ENCODE peak calls at places on chromosome 10, in seven cellular contexts. J is CD4-positive, alpha-beta T cell; I is AG09319; R is AG08395; C is dorsolateral prefrontal cortex; Z is transverse colon; W is erythroblast. M is an unnamed sample.
A peak's percentile ranks its signal among the peaks of the same experiment; 100 is the strongest.

GRCh38 chr10:121188005-121188404 is 336.8 kb downstream of the WDR11 start:
- DNase-seq in R (no peak), I (no peak), J (no peak), Z (peak; percentile 28), C (peak; percentile 41), W (no peak), M (no peak)

GRCh38 chr10:121910673-121911420 is 17.0 kb downstream of the ATE1 start:
- DNase-seq in Z (no peak), I (no peak), R (peak; percentile 12), W (peak; percentile 40), J (no peak), C (no peak), M (no peak)

GRCh38 chr10:117365612-117366011 is 9.6 kb downstream of the PDZD8 start:
- DNase-seq in I (no peak), J (no peak), Z (peak; percentile 36), C (no peak), W (peak; percentile 18), R (no peak), M (no peak)

GRCh38 chr10:8618834-8619233 is 564.3 kb downstream of the GATA3 start:
- DNase-seq in R (no peak), J (no peak), W (no peak), I (no peak), C (no peak), Z (no peak), M (no peak)

GRCh38 chr10:29546773-29547313 is 87.9 kb downstream of the SVIL start:
- DNase-seq in R (no peak), J (no peak), Z (no peak), I (no peak), W (no peak), C (no peak), M (no peak)

GRCh38 chr10:90917231-90917967 is 3.5 kb downstream of the ANKRD1 start:
- DNase-seq in Z (no peak), R (no peak), J (no peak), W (no peak), C (no peak), I (no peak), M (no peak)

GRCh38 chr10:11610855-11611247 is 599 bp downstream of the USP6NL start:
- DNase-seq in J (no peak), R (peak; percentile 33), C (peak; percentile 31), Z (peak; percentile 38), W (peak; percentile 77), I (peak; percentile 7), M (peak; percentile 11)

GRCh38 chr10:129956902-129957673 is 7.0 kb downstream of the EBF3 start:
- DNase-seq in J (no peak), C (no peak), R (no peak), I (no peak), Z (no peak), W (no peak), M (no peak)

GRCh38 chr10:132452651-132453469 is 55.9 kb downstream of the PWWP2B start:
- DNase-seq in J (peak; percentile 87), I (no peak), W (peak; percentile 87), R (peak; percentile 93), C (no peak), Z (peak; percentile 95), M (peak; percentile 93)